ENCODE peak calls at places on chromosomes 6 and 20, in six cellular contexts. R is left lobe of liver, M is G401, O is Daoy, U is heart left ventricle, P is neuronal stem cell. F is an unnamed sample.

GRCh38 chr6:34044945-34045595 is 100.8 kb downstream of the GRM4 start:
- DNase-seq in R (no peak), O (no peak), U (no peak), P (no peak), M (no peak), F (peak; percentile 19)

GRCh38 chr6:56984374-56984773 is 29.5 kb downstream of the BEND6 start:
- DNase-seq in O (no peak), P (no peak), R (no peak), M (no peak), U (no peak), F (no peak)

GRCh38 chr6:161838306-161839035 is 564.6 kb upstream of the AGPAT4 start:
- DNase-seq in M (no peak), R (no peak), O (no peak), U (peak; percentile 44), P (no peak), F (no peak)

GRCh38 chr6:45724511-45724910 is 291.1 kb downstream of the CLIC5 start:
- DNase-seq in O (peak; percentile 54), M (no peak), P (no peak), U (no peak), R (no peak), F (no peak)

GRCh38 chr20:55744896-55745295 is 260.4 kb downstream of the CBLN4 start:
- DNase-seq in R (no peak), M (no peak), U (no peak), O (peak; percentile 9), P (no peak), F (no peak)

GRCh38 chr6:121590438-121590837 is 155.0 kb downstream of the GJA1 start:
- DNase-seq in R (no peak), M (no peak), P (no peak), U (no peak), O (no peak), F (no peak)

GRCh38 chr6:72661408-72661807 is 39.5 kb downstream of the KCNQ5 start:
- DNase-seq in P (no peak), R (no peak), M (no peak), O (no peak), U (no peak), F (no peak)

GRCh38 chr20:10404023-10404628 is 29.9 kb downstream of the MKKS start:
- DNase-seq in U (no peak), P (no peak), R (no peak), M (peak; percentile 53), O (no peak), F (no peak)

GRCh38 chr6:159311618-159312017 is 142.4 kb downstream of the FNDC1 start:
- DNase-seq in U (no peak), M (no peak), O (no peak), P (no peak), R (no peak), F (no peak)

GRCh38 chr6:139251377-139252017 is 40.3 kb downstream of the TXLNB start:
- DNase-seq in M (no peak), U (no peak), P (no peak), R (no peak), O (no peak), F (no peak)

GRCh38 chr6:31609519-31610406 is 5.3 kb upstream of the AIF1 start:
- DNase-seq in P (no peak), U (no peak), M (no peak), R (no peak), O (no peak), F (no peak)

GRCh38 chr6:163893609-163894189 is 479.2 kb downstream of the QKI start:
- DNase-seq in M (no peak), R (no peak), U (no peak), P (no peak), O (no peak), F (no peak)

GRCh38 chr6:159929819-159930218 is 39.0 kb downstream of the MAS1 start:
- DNase-seq in R (no peak), M (no peak), P (no peak), O (peak; percentile 30), U (peak; percentile 38), F (no peak)

GRCh38 chr6:111721677-111722219 is 116.1 kb upstream of the TRAF3IP2 start:
- DNase-seq in P (no peak), O (peak; percentile 76), M (no peak), U (peak; percentile 35), R (no peak), F (peak; percentile 32)